ENCODE peak calls at places on chromosome 17, in five cellular contexts. D is WTC11, I is tibial artery, U is COR-L47, B is GM23248. S is an unnamed sample.

GRCh38 chr17:5019475-5019956 is 15.7 kb downstream of the SLC52A1 start:
- DNase-seq in D (peak), I (no peak), U (no peak), B (peak), S (no peak)

GRCh38 chr17:65177901-65178300 is 40.7 kb downstream of the RGS9 start:
- DNase-seq in D (no peak), I (no peak), U (no peak), B (peak), S (no peak)

GRCh38 chr17:79808763-79809529 is 12.1 kb upstream of the CBX8 start:
- DNase-seq in D (no peak), I (no peak), U (peak), B (no peak), S (peak)

GRCh38 chr17:4436846-4437245 is 3.1 kb downstream of the SPNS3 start:
- DNase-seq in D (no peak), I (no peak), U (no peak), B (no peak), S (no peak)

GRCh38 chr17:49488612-49489011 is 6.5 kb upstream of the NGFR start:
- DNase-seq in D (no peak), I (no peak), U (no peak), B (no peak), S (no peak)

GRCh38 chr17:68592667-68593330 is 8.4 kb downstream of the FAM20A start:
- DNase-seq in D (no peak), I (no peak), U (no peak), B (peak), S (no peak)

GRCh38 chr17:28916302-28916934 is 13.5 kb upstream of the DHRS13 start:
- DNase-seq in D (peak), I (peak), U (peak), B (peak), S (no peak)

GRCh38 chr17:43377056-43377810 is 21.6 kb upstream of the ARL4D start:
- DNase-seq in D (peak), I (no peak), U (no peak), B (no peak), S (no peak)

GRCh38 chr17:63847525-63848249 is 5.2 kb upstream of the SMARCD2 start:
- DNase-seq in D (no peak), I (no peak), U (no peak), B (no peak), S (no peak)

GRCh38 chr17:81291662-81292061 is 3.4 kb downstream of the SLC38A10 start:
- DNase-seq in D (peak), I (peak), U (peak), B (peak), S (no peak)

GRCh38 chr17:28474035-28474640 is 694 bp downstream of the SLC13A2 start:
- DNase-seq in D (no peak), I (no peak), U (no peak), B (no peak), S (no peak)

GRCh38 chr17:82300228-82300627 is 17.2 kb downstream of the CD7 start:
- DNase-seq in D (no peak), I (no peak), U (no peak), B (no peak), S (no peak)

GRCh38 chr17:37239690-37240344 is 136.0 kb upstream of the C17orf78 start:
- DNase-seq in D (no peak), I (no peak), U (no peak), B (peak), S (no peak)

GRCh38 chr17:78739331-78739853 is 42.7 kb downstream of the CYTH1 start:
- DNase-seq in D (no peak), I (no peak), U (no peak), B (no peak), S (no peak)

GRCh38 chr17:14940946-14941280 is 324.2 kb downstream of the PMP22 start:
- DNase-seq in D (no peak), I (no peak), U (no peak), B (peak), S (no peak)

GRCh38 chr17:55735784-55736405 is 13.2 kb upstream of the TMEM100 start:
- DNase-seq in D (peak), I (peak), U (peak), B (peak), S (no peak)

GRCh38 chr17:31190351-31190750 is 95.6 kb downstream of the NF1 start:
- DNase-seq in D (no peak), I (no peak), U (no peak), B (peak), S (no peak)

GRCh38 chr17:2084766-2085647 is 30.1 kb downstream of the HIC1 start:
- DNase-seq in D (no peak), I (peak), U (no peak), B (peak), S (no peak)

GRCh38 chr17:42428141-42428944 is 5.3 kb upstream of the CAVIN1 start:
- DNase-seq in D (peak), I (peak), U (no peak), B (peak), S (peak)

GRCh38 chr17:18964018-18964351 is 12.0 kb downstream of the SLC5A10 start:
- DNase-seq in D (no peak), I (no peak), U (no peak), B (no peak), S (no peak)

GRCh38 chr17:75019146-75019545 is 6.7 kb downstream of the MRPL58 start:
- DNase-seq in D (no peak), I (no peak), U (no peak), B (no peak), S (no peak)

GRCh38 chr17:44353656-44354331 is 8.7 kb downstream of the GRN start:
- DNase-seq in D (peak), I (no peak), U (no peak), B (peak), S (no peak)

GRCh38 chr17:19311421-19312215 is 50.9 kb downstream of the B9D1 start:
- DNase-seq in D (no peak), I (no peak), U (no peak), B (peak), S (no peak)

GRCh38 chr17:40100419-40100668 is at the start of gene NR1D1:
- DNase-seq in D (no peak), I (no peak), U (no peak), B (no peak), S (no peak)

GRCh38 chr17:67278363-67278762 is 33.4 kb upstream of the HELZ start:
- DNase-seq in D (no peak), I (no peak), U (no peak), B (no peak), S (no peak)

GRCh38 chr17:75641343-75641742 is 8.1 kb downstream of the SMIM5 start:
- DNase-seq in D (no peak), I (no peak), U (no peak), B (no peak), S (no peak)

GRCh38 chr17:70394833-70395232 is 225.5 kb downstream of the KCNJ2 start:
- DNase-seq in D (no peak), I (no peak), U (no peak), B (no peak), S (no peak)

GRCh38 chr17:67746704-67747571 is 29.2 kb downstream of the NOL11 start:
- DNase-seq in D (no peak), I (no peak), U (no peak), B (no peak), S (no peak)

GRCh38 chr17:50361561-50362480 is 11.2 kb downstream of the MRPL27 start:
- DNase-seq in D (peak), I (peak), U (peak), B (peak), S (peak)

GRCh38 chr17:50203589-50204345 is 2.3 kb upstream of the COL1A1 start:
- DNase-seq in D (no peak), I (peak), U (no peak), B (peak), S (no peak)

GRCh38 chr17:77883213-77883650 is 75.3 kb upstream of the TNRC6C start:
- DNase-seq in D (no peak), I (no peak), U (no peak), B (no peak), S (no peak)

GRCh38 chr17:10871914-10872313 is 34.0 kb upstream of the PIRT start:
- DNase-seq in D (no peak), I (no peak), U (no peak), B (no peak), S (peak)

GRCh38 chr17:19344311-19345066 is 18.0 kb downstream of the B9D1 start:
- DNase-seq in D (peak), I (peak), U (no peak), B (no peak), S (no peak)

GRCh38 chr17:43984521-43984920 is 19.9 kb upstream of the NAGS start:
- DNase-seq in D (peak), I (no peak), U (no peak), B (no peak), S (no peak)

GRCh38 chr17:57541472-57542394 is 203.4 kb downstream of the CCDC182 start:
- DNase-seq in D (no peak), I (no peak), U (no peak), B (no peak), S (no peak)

GRCh38 chr17:64682261-64683181 is 20.4 kb upstream of the SMURF2 start:
- DNase-seq in D (no peak), I (no peak), U (no peak), B (peak), S (no peak)

GRCh38 chr17:39704821-39705551 is 5.1 kb downstream of the ERBB2 start:
- DNase-seq in D (peak), I (peak), U (no peak), B (peak), S (peak)

S was measured in LNCaP clone FGC.